ENCODE peak calls at places on chromosomes 1 and 21, in eight cellular contexts. One of them, this sample, is unnamed.

GRCh38 chr1:207925210-207925609 is 14.3 kb upstream of the CD34 start:
- DNase-seq in fibroblast of lung: peak; percentile 13
- DNase-seq in neuronal stem cell: peak; percentile 23
- DNase-seq in astrocyte: no peak
- DNase-seq in GM12878: no peak
- DNase-seq in hepatocyte: peak; percentile 21
- DNase-seq in GM23338: peak; percentile 63
- DNase-seq in OCI-LY7: no peak
- DNase-seq in this sample: peak; percentile 58

GRCh38 chr1:41766546-41766945 is 152.2 kb downstream of the HIVEP3 start:
- DNase-seq in fibroblast of lung: peak; percentile 44
- DNase-seq in neuronal stem cell: no peak
- DNase-seq in astrocyte: peak; percentile 27
- DNase-seq in GM12878: no peak
- DNase-seq in hepatocyte: no peak
- DNase-seq in GM23338: no peak
- DNase-seq in OCI-LY7: no peak
- DNase-seq in this sample: no peak

GRCh38 chr1:3905953-3906671 is 6.0 kb upstream of the C1orf174 start:
- DNase-seq in fibroblast of lung: no peak
- DNase-seq in neuronal stem cell: no peak
- DNase-seq in astrocyte: no peak
- DNase-seq in GM12878: no peak
- DNase-seq in hepatocyte: no peak
- DNase-seq in GM23338: no peak
- DNase-seq in OCI-LY7: peak; percentile 78
- DNase-seq in this sample: no peak

GRCh38 chr1:215636258-215636965 is 69.3 kb downstream of the KCTD3 start:
- DNase-seq in fibroblast of lung: peak; percentile 70
- DNase-seq in neuronal stem cell: no peak
- DNase-seq in astrocyte: peak; percentile 65
- DNase-seq in GM12878: no peak
- DNase-seq in hepatocyte: peak; percentile 36
- DNase-seq in GM23338: no peak
- DNase-seq in OCI-LY7: no peak
- DNase-seq in this sample: peak; percentile 84

GRCh38 chr1:162926906-162927305 is 65.9 kb upstream of the CCDC190 start:
- DNase-seq in fibroblast of lung: no peak
- DNase-seq in neuronal stem cell: no peak
- DNase-seq in astrocyte: no peak
- DNase-seq in GM12878: no peak
- DNase-seq in hepatocyte: no peak
- DNase-seq in GM23338: no peak
- DNase-seq in OCI-LY7: no peak
- DNase-seq in this sample: no peak

GRCh38 chr1:20358761-20359263 is 68.1 kb downstream of the VWA5B1 start:
- DNase-seq in fibroblast of lung: peak; percentile 61
- DNase-seq in neuronal stem cell: no peak
- DNase-seq in astrocyte: peak; percentile 47
- DNase-seq in GM12878: no peak
- DNase-seq in hepatocyte: peak; percentile 72
- DNase-seq in GM23338: no peak
- DNase-seq in OCI-LY7: no peak
- DNase-seq in this sample: peak; percentile 50

GRCh38 chr1:53075761-53076163 is 13.7 kb downstream of the PODN start:
- DNase-seq in fibroblast of lung: no peak
- DNase-seq in neuronal stem cell: no peak
- DNase-seq in astrocyte: no peak
- DNase-seq in GM12878: no peak
- DNase-seq in hepatocyte: no peak
- DNase-seq in GM23338: no peak
- DNase-seq in OCI-LY7: no peak
- DNase-seq in this sample: no peak

GRCh38 chr1:21165632-21166031 is 11.1 kb downstream of the EIF4G3 start:
- DNase-seq in fibroblast of lung: peak; percentile 37
- DNase-seq in neuronal stem cell: no peak
- DNase-seq in astrocyte: no peak
- DNase-seq in GM12878: no peak
- DNase-seq in hepatocyte: no peak
- DNase-seq in GM23338: no peak
- DNase-seq in OCI-LY7: no peak
- DNase-seq in this sample: peak; percentile 52

GRCh38 chr1:202078211-202078610 is 44.5 kb upstream of the GPR37L1 start:
- DNase-seq in fibroblast of lung: no peak
- DNase-seq in neuronal stem cell: no peak
- DNase-seq in astrocyte: no peak
- DNase-seq in GM12878: no peak
- DNase-seq in hepatocyte: no peak
- DNase-seq in GM23338: no peak
- DNase-seq in OCI-LY7: no peak
- DNase-seq in this sample: no peak

GRCh38 chr1:162256287-162256686 is 120.4 kb downstream of the SPATA46 start:
- DNase-seq in fibroblast of lung: no peak
- DNase-seq in neuronal stem cell: no peak
- DNase-seq in astrocyte: no peak
- DNase-seq in GM12878: no peak
- DNase-seq in hepatocyte: no peak
- DNase-seq in GM23338: no peak
- DNase-seq in OCI-LY7: no peak
- DNase-seq in this sample: no peak

GRCh38 chr1:21251773-21252471 is 38.3 kb downstream of the ECE1 start:
- DNase-seq in fibroblast of lung: peak; percentile 98
- DNase-seq in neuronal stem cell: no peak
- DNase-seq in astrocyte: peak; percentile 97
- DNase-seq in GM12878: no peak
- DNase-seq in hepatocyte: peak; percentile 94
- DNase-seq in GM23338: no peak
- DNase-seq in OCI-LY7: no peak
- DNase-seq in this sample: peak; percentile 99

GRCh38 chr1:35560256-35561225 is 2.9 kb downstream of the NCDN start:
- DNase-seq in fibroblast of lung: no peak
- DNase-seq in neuronal stem cell: no peak
- DNase-seq in astrocyte: no peak
- DNase-seq in GM12878: no peak
- DNase-seq in hepatocyte: no peak
- DNase-seq in GM23338: no peak
- DNase-seq in OCI-LY7: no peak
- DNase-seq in this sample: peak; percentile 36

GRCh38 chr1:12521096-12521495 is 96.9 kb downstream of the DHRS3 start:
- DNase-seq in fibroblast of lung: no peak
- DNase-seq in neuronal stem cell: no peak
- DNase-seq in astrocyte: no peak
- DNase-seq in GM12878: no peak
- DNase-seq in hepatocyte: no peak
- DNase-seq in GM23338: no peak
- DNase-seq in OCI-LY7: no peak
- DNase-seq in this sample: peak; percentile 19

GRCh38 chr21:15257646-15258045 is 192.8 kb upstream of the NRIP1 start:
- DNase-seq in fibroblast of lung: no peak
- DNase-seq in neuronal stem cell: no peak
- DNase-seq in astrocyte: no peak
- DNase-seq in GM12878: no peak
- DNase-seq in hepatocyte: no peak
- DNase-seq in GM23338: no peak
- DNase-seq in OCI-LY7: no peak
- DNase-seq in this sample: no peak

GRCh38 chr21:15252437-15252836 is 187.6 kb upstream of the NRIP1 start:
- DNase-seq in fibroblast of lung: no peak
- DNase-seq in neuronal stem cell: no peak
- DNase-seq in astrocyte: no peak
- DNase-seq in GM12878: no peak
- DNase-seq in hepatocyte: no peak
- DNase-seq in GM23338: no peak
- DNase-seq in OCI-LY7: no peak
- DNase-seq in this sample: no peak

GRCh38 chr21:15254111-15254510 is 189.3 kb upstream of the NRIP1 start:
- DNase-seq in fibroblast of lung: no peak
- DNase-seq in neuronal stem cell: no peak
- DNase-seq in astrocyte: no peak
- DNase-seq in GM12878: no peak
- DNase-seq in hepatocyte: no peak
- DNase-seq in GM23338: no peak
- DNase-seq in OCI-LY7: no peak
- DNase-seq in this sample: no peak

GRCh38 chr21:15260604-15261003 is 195.8 kb upstream of the NRIP1 start:
- DNase-seq in fibroblast of lung: no peak
- DNase-seq in neuronal stem cell: no peak
- DNase-seq in astrocyte: no peak
- DNase-seq in GM12878: no peak
- DNase-seq in hepatocyte: no peak
- DNase-seq in GM23338: no peak
- DNase-seq in OCI-LY7: no peak
- DNase-seq in this sample: no peak

DNA sequence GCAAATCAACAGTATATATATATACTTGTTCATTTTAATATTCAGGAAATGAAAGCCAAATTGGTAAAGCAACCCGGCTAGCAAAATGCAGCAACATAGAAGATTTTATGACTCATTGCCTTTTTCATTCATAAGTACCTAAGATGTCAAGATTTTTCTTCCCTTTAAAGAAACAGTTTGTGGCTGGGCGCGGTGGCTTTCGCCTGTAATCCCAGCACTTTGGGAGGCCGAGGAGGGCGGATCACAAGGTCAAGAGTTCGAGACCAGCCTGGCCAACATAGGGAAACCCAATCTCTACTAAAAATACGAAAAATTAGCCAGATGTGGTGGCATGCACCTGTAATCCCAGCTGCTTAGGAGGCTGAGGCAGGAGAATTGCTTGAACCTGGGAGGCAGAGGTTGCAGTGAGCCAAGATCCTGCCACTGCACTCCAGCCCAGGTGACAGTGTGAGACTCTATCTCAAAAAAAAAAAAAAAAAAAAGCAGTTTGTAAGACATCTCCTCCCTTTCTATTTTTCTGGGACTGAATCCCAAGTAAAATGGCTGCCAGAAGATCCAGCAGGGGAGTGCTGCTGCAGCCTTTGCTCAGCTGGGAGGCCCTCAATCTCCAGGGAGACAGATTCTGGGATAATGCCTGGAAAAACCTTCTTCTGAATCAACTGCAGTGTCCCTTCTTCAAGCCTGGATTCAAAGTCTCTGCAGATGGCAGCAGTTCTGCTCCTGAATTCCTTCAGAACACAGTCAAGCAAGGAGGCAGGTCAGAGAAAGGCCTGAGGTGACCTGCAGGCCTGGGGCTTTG is 190.8 kb upstream of the NRIP1 start:
- DNase-seq in fibroblast of lung: no peak
- DNase-seq in neuronal stem cell: no peak
- DNase-seq in astrocyte: no peak
- DNase-seq in GM12878: no peak
- DNase-seq in hepatocyte: no peak
- DNase-seq in GM23338: no peak
- DNase-seq in OCI-LY7: no peak
- DNase-seq in this sample: no peak
- H2AFZ ChIP-seq in fibroblast of lung: no peak overlapping the region
- H2AFZ ChIP-seq in neuronal stem cell: peak overlapping the region; percentile 74
- H2AFZ ChIP-seq in astrocyte: no peak overlapping the region
- H2AFZ ChIP-seq in GM12878: no peak overlapping the region
- H2AFZ ChIP-seq in hepatocyte: no peak overlapping the region
- H2AFZ ChIP-seq in GM23338: no peak overlapping the region
- H2AFZ ChIP-seq in OCI-LY7: no peak overlapping the region
- H2AFZ ChIP-seq in this sample: no peak overlapping the region

GRCh38 chr1:112268408-112268807 is 127.6 kb upstream of the CTTNBP2NL start:
- DNase-seq in fibroblast of lung: no peak
- DNase-seq in neuronal stem cell: no peak
- DNase-seq in astrocyte: no peak
- DNase-seq in GM12878: no peak
- DNase-seq in hepatocyte: no peak
- DNase-seq in GM23338: no peak
- DNase-seq in OCI-LY7: no peak
- DNase-seq in this sample: no peak
- H3K4me1 ChIP-seq in fibroblast of lung: no peaks in the 10 kb centered on the region
- H3K4me1 ChIP-seq in neuronal stem cell: no peaks in the 10 kb centered on the region
- H3K4me1 ChIP-seq in astrocyte: no peaks in the 10 kb centered on the region
- H3K4me1 ChIP-seq in GM12878: peaks cover 9% of the 10 kb centered on the region
- H3K4me1 ChIP-seq in hepatocyte: peaks cover 20% of the 10 kb centered on the region
- H3K4me1 ChIP-seq in GM23338: no peaks in the 10 kb centered on the region
- H3K4me1 ChIP-seq in OCI-LY7: no peaks in the 10 kb centered on the region
- H3K4me1 ChIP-seq in this sample: no peaks in the 10 kb centered on the region

GRCh38 chr1:74199504-74199903 is 1.5 kb downstream of the FPGT start:
- DNase-seq in fibroblast of lung: no peak
- DNase-seq in neuronal stem cell: no peak
- DNase-seq in astrocyte: no peak
- DNase-seq in GM12878: no peak
- DNase-seq in hepatocyte: no peak
- DNase-seq in GM23338: no peak
- DNase-seq in OCI-LY7: no peak
- DNase-seq in this sample: peak; percentile 11
- H2AFZ ChIP-seq in fibroblast of lung: no peak overlapping the region
- H2AFZ ChIP-seq in neuronal stem cell: no peak overlapping the region
- H2AFZ ChIP-seq in astrocyte: no peak overlapping the region
- H2AFZ ChIP-seq in GM12878: peak overlapping the region; percentile 26
- H2AFZ ChIP-seq in hepatocyte: no peak overlapping the region
- H2AFZ ChIP-seq in GM23338: no peak overlapping the region
- H2AFZ ChIP-seq in OCI-LY7: peak overlapping the region; percentile 100
- H2AFZ ChIP-seq in this sample: peak overlapping the region; percentile 97

DNA sequence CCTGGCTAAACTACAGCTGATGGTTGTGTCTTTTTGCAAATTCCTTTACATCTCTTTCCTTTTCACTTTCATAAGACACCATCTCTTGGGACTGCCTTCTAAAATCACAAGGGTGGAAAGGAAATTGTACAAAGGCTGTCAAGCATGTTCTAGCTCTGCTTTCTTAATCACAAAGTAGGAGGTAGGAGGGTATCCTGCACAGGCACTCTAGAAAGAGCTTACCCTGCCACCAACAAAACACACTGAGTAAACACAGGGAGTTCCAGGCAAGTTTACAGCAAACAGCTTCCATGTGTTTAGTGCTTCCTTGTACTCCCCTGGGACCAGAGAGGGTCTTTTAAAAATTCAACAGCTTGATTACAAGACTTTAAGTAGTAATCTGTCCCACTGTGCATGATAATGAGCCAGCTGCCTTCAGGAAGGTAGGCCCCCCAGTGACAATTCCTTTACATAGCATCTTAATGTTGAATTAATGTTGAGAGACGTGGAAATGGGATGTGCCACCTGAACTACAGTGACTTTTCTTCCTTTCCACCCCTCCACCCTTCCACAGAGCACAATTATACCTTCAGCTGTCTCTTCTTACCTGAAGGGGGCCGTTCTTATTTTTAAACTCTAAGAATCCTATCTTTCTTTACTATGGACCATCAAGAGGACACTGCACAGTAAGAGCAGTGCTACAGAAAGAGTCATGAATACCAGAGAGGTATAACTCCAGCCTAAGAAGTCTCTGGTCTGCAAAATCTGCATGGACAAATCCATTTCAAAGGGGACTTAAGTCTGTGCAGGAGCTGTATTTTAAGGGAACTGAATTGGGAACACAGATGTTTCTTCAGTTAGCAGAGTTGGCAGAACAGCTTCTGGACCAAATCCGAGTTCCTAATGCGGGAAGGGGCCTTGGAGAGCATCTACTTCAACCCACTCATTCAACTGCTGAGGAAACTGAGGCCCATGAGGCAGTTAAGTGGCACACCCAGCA is 2.2 kb downstream of the PLPP3 start:
- DNase-seq in fibroblast of lung: peak; percentile 38
- DNase-seq in neuronal stem cell: no peak
- DNase-seq in astrocyte: no peak
- DNase-seq in GM12878: no peak
- DNase-seq in hepatocyte: peak; percentile 64
- DNase-seq in GM23338: peak; percentile 81
- DNase-seq in OCI-LY7: peak; percentile 57
- DNase-seq in this sample: peak; percentile 64
- H3K4me1 ChIP-seq in fibroblast of lung: peaks cover 6% of the 10 kb centered on the region
- H3K4me1 ChIP-seq in neuronal stem cell: peaks cover 22% of the 10 kb centered on the region
- H3K4me1 ChIP-seq in astrocyte: peaks cover 19% of the 10 kb centered on the region
- H3K4me1 ChIP-seq in GM12878: no peaks in the 10 kb centered on the region
- H3K4me1 ChIP-seq in hepatocyte: peaks cover 36% of the 10 kb centered on the region
- H3K4me1 ChIP-seq in GM23338: peaks cover 62% of the 10 kb centered on the region
- H3K4me1 ChIP-seq in OCI-LY7: peaks cover 64% of the 10 kb centered on the region
- H3K4me1 ChIP-seq in this sample: peaks cover 36% of the 10 kb centered on the region

GRCh38 chr1:79105499-79105898 is 99.0 kb upstream of the ADGRL4 start:
- DNase-seq in fibroblast of lung: peak; percentile 29
- DNase-seq in neuronal stem cell: no peak
- DNase-seq in astrocyte: peak; percentile 23
- DNase-seq in GM12878: no peak
- DNase-seq in hepatocyte: no peak
- DNase-seq in GM23338: no peak
- DNase-seq in OCI-LY7: no peak
- DNase-seq in this sample: peak; percentile 50
- H2AFZ ChIP-seq in fibroblast of lung: no peak overlapping the region
- H2AFZ ChIP-seq in neuronal stem cell: peak overlapping the region; percentile 41
- H2AFZ ChIP-seq in astrocyte: no peak overlapping the region
- H2AFZ ChIP-seq in GM12878: no peak overlapping the region
- H2AFZ ChIP-seq in hepatocyte: no peak overlapping the region
- H2AFZ ChIP-seq in GM23338: no peak overlapping the region
- H2AFZ ChIP-seq in OCI-LY7: no peak overlapping the region
- H2AFZ ChIP-seq in this sample: peak overlapping the region; percentile 46